ENCODE peak calls at places on chromosomes 4 and X, in nine cellular contexts. One of them, this sample, is unnamed.
A peak's percentile ranks its signal among the peaks of the same experiment; 100 is the strongest.

GRCh38 chr4:182074842-182075241 is 168.4 kb upstream of the TENM3 start:
- DNase-seq in stomach: no peak
- DNase-seq in gastrocnemius medialis: no peak
- DNase-seq in upper lobe of left lung: no peak
- DNase-seq in transverse colon: no peak
- DNase-seq in GM12878: no peak
- DNase-seq in body of pancreas: no peak
- DNase-seq in Peyer's patch: no peak
- DNase-seq in suprapubic skin: no peak
- DNase-seq in this sample: no peak

GRCh38 chr4:3702551-3703221 is 63.5 kb upstream of the ADRA2C start:
- DNase-seq in stomach: no peak
- DNase-seq in transverse colon: no peak
- DNase-seq in body of pancreas: peak; percentile 3
- DNase-seq in gastrocnemius medialis: no peak
- DNase-seq in upper lobe of left lung: no peak
- DNase-seq in Peyer's patch: no peak
- DNase-seq in suprapubic skin: peak; percentile 30
- DNase-seq in GM12878: no peak
- DNase-seq in this sample: peak; percentile 1

GRCh38 chr4:14650127-14650526 is 352.2 kb upstream of the CPEB2 start:
- DNase-seq in stomach: no peak
- DNase-seq in upper lobe of left lung: no peak
- DNase-seq in transverse colon: no peak
- DNase-seq in gastrocnemius medialis: no peak
- DNase-seq in suprapubic skin: no peak
- DNase-seq in GM12878: no peak
- DNase-seq in Peyer's patch: no peak
- DNase-seq in body of pancreas: no peak
- DNase-seq in this sample: no peak

GRCh38 chr4:24988776-24989175 is 42.0 kb downstream of the LGI2 start:
- DNase-seq in suprapubic skin: no peak
- DNase-seq in GM12878: no peak
- DNase-seq in stomach: no peak
- DNase-seq in gastrocnemius medialis: no peak
- DNase-seq in transverse colon: no peak
- DNase-seq in Peyer's patch: no peak
- DNase-seq in upper lobe of left lung: no peak
- DNase-seq in body of pancreas: no peak
- DNase-seq in this sample: no peak

GRCh38 chr4:74640111-74640903 is 154.0 kb downstream of the BTC start:
- DNase-seq in stomach: no peak
- DNase-seq in GM12878: no peak
- DNase-seq in suprapubic skin: no peak
- DNase-seq in body of pancreas: no peak
- DNase-seq in gastrocnemius medialis: no peak
- DNase-seq in Peyer's patch: no peak
- DNase-seq in transverse colon: no peak
- DNase-seq in upper lobe of left lung: no peak
- DNase-seq in this sample: no peak

GRCh38 chrX:154059231-154059630 is 38.3 kb downstream of the MECP2 start:
- DNase-seq in stomach: no peak
- DNase-seq in body of pancreas: no peak
- DNase-seq in transverse colon: no peak
- DNase-seq in gastrocnemius medialis: no peak
- DNase-seq in upper lobe of left lung: no peak
- DNase-seq in GM12878: no peak
- DNase-seq in suprapubic skin: no peak
- DNase-seq in Peyer's patch: no peak
- DNase-seq in this sample: no peak

GRCh38 chr4:37758226-37758625 is 68.3 kb upstream of the PGM2 start:
- DNase-seq in gastrocnemius medialis: no peak
- DNase-seq in upper lobe of left lung: peak; percentile 66
- DNase-seq in suprapubic skin: no peak
- DNase-seq in transverse colon: no peak
- DNase-seq in Peyer's patch: no peak
- DNase-seq in stomach: no peak
- DNase-seq in body of pancreas: peak; percentile 35
- DNase-seq in GM12878: no peak
- DNase-seq in this sample: no peak

GRCh38 chr4:123380728-123381716 is 15.6 kb upstream of the SPRY1 start:
- DNase-seq in gastrocnemius medialis: no peak
- DNase-seq in body of pancreas: no peak
- DNase-seq in suprapubic skin: no peak
- DNase-seq in GM12878: no peak
- DNase-seq in stomach: no peak
- DNase-seq in transverse colon: no peak
- DNase-seq in Peyer's patch: no peak
- DNase-seq in upper lobe of left lung: no peak
- DNase-seq in this sample: no peak

GRCh38 chr4:181597766-181598165 is 645.4 kb upstream of the TENM3 start:
- DNase-seq in suprapubic skin: no peak
- DNase-seq in transverse colon: no peak
- DNase-seq in gastrocnemius medialis: no peak
- DNase-seq in upper lobe of left lung: no peak
- DNase-seq in Peyer's patch: no peak
- DNase-seq in GM12878: no peak
- DNase-seq in body of pancreas: no peak
- DNase-seq in stomach: no peak
- DNase-seq in this sample: no peak

GRCh38 chr4:165588534-165589310 is 209.9 kb downstream of the CPE start:
- DNase-seq in Peyer's patch: no peak
- DNase-seq in gastrocnemius medialis: no peak
- DNase-seq in upper lobe of left lung: no peak
- DNase-seq in suprapubic skin: no peak
- DNase-seq in body of pancreas: no peak
- DNase-seq in GM12878: no peak
- DNase-seq in transverse colon: no peak
- DNase-seq in stomach: no peak
- DNase-seq in this sample: no peak
- H3K27me3 ChIP-seq in Peyer's patch: no peaks in the 10 kb centered on the region
- H3K27me3 ChIP-seq in gastrocnemius medialis: no peaks in the 10 kb centered on the region
- H3K27me3 ChIP-seq in upper lobe of left lung: no peaks in the 10 kb centered on the region
- H3K27me3 ChIP-seq in suprapubic skin: no peaks in the 10 kb centered on the region
- H3K27me3 ChIP-seq in body of pancreas: no peaks in the 10 kb centered on the region
- H3K27me3 ChIP-seq in GM12878: no peaks in the 10 kb centered on the region
- H3K27me3 ChIP-seq in transverse colon: no peaks in the 10 kb centered on the region
- H3K27me3 ChIP-seq in stomach: no peaks in the 10 kb centered on the region
- H3K27me3 ChIP-seq in this sample: no peaks in the 10 kb centered on the region

GRCh38 chrX:132217203-132218073 is 1.8 kb downstream of the RAP2C start:
- DNase-seq in stomach: peak; percentile 61
- DNase-seq in Peyer's patch: peak; percentile 89
- DNase-seq in GM12878: peak; percentile 57
- DNase-seq in suprapubic skin: peak; percentile 78
- DNase-seq in gastrocnemius medialis: peak; percentile 44
- DNase-seq in upper lobe of left lung: peak; percentile 70
- DNase-seq in transverse colon: peak; percentile 77
- DNase-seq in body of pancreas: peak; percentile 52
- DNase-seq in this sample: peak; percentile 17

GRCh38 chrX:132216283-132216682 is 3.0 kb downstream of the RAP2C start:
- DNase-seq in stomach: no peak
- DNase-seq in suprapubic skin: no peak
- DNase-seq in transverse colon: no peak
- DNase-seq in gastrocnemius medialis: no peak
- DNase-seq in body of pancreas: no peak
- DNase-seq in GM12878: no peak
- DNase-seq in Peyer's patch: no peak
- DNase-seq in upper lobe of left lung: no peak
- DNase-seq in this sample: no peak

GRCh38 chrX:132216806-132217202 is 2.4 kb downstream of the RAP2C start:
- DNase-seq in gastrocnemius medialis: no peak
- DNase-seq in upper lobe of left lung: no peak
- DNase-seq in suprapubic skin: no peak
- DNase-seq in Peyer's patch: no peak
- DNase-seq in stomach: no peak
- DNase-seq in transverse colon: no peak
- DNase-seq in body of pancreas: no peak
- DNase-seq in GM12878: no peak
- DNase-seq in this sample: no peak

GRCh38 chrX:132218100-132218807 is 993 bp downstream of the RAP2C start:
- DNase-seq in suprapubic skin: peak; percentile 90
- DNase-seq in transverse colon: peak; percentile 87
- DNase-seq in gastrocnemius medialis: peak; percentile 76
- DNase-seq in stomach: peak; percentile 81
- DNase-seq in upper lobe of left lung: peak; percentile 80
- DNase-seq in Peyer's patch: peak; percentile 90
- DNase-seq in GM12878: peak; percentile 45
- DNase-seq in body of pancreas: peak; percentile 86
- DNase-seq in this sample: peak; percentile 48

DNA sequence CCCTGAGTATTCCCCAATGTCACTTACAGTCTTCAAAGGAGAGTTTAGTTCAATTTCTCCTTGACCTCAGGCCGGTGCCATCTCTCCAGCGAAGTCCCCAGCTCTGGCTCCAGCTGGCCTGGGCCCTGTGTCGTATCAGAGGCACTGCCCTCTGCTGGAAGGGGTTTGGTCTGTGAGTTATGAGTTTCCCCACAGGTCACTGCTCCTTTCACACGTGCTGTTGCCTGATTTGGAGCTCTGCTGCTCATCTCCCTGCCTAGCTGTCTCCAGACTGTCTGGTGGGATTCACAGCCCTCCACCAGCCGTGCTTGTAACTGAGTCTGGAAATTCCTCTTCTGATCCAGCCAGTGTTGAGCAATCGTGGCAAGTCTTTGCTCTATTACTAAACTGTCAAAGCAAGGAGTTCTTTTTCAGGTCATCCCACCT is at the start of gene RAP2C:
- DNase-seq in GM12878: no peak
- DNase-seq in upper lobe of left lung: peak; percentile 86
- DNase-seq in suprapubic skin: peak; percentile 79
- DNase-seq in Peyer's patch: peak; percentile 90
- DNase-seq in body of pancreas: peak; percentile 78
- DNase-seq in gastrocnemius medialis: peak; percentile 62
- DNase-seq in stomach: peak; percentile 76
- DNase-seq in transverse colon: peak; percentile 82
- DNase-seq in this sample: peak; percentile 63
- TF ChIP-seq POLR2A in GM12878: peak; percentile 48
- TF ChIP-seq POLR2A in upper lobe of left lung: no peak
- TF ChIP-seq POLR2A in suprapubic skin: no peak
- TF ChIP-seq POLR2A in Peyer's patch: peak; percentile 28
- TF ChIP-seq POLR2A in body of pancreas: peak; percentile 63
- TF ChIP-seq POLR2A in gastrocnemius medialis: peak; percentile 63
- TF ChIP-seq POLR2A in stomach: no peak
- TF ChIP-seq POLR2A in transverse colon: peak; percentile 62
- TF ChIP-seq POLR2A in this sample: peak; percentile 38

DNA sequence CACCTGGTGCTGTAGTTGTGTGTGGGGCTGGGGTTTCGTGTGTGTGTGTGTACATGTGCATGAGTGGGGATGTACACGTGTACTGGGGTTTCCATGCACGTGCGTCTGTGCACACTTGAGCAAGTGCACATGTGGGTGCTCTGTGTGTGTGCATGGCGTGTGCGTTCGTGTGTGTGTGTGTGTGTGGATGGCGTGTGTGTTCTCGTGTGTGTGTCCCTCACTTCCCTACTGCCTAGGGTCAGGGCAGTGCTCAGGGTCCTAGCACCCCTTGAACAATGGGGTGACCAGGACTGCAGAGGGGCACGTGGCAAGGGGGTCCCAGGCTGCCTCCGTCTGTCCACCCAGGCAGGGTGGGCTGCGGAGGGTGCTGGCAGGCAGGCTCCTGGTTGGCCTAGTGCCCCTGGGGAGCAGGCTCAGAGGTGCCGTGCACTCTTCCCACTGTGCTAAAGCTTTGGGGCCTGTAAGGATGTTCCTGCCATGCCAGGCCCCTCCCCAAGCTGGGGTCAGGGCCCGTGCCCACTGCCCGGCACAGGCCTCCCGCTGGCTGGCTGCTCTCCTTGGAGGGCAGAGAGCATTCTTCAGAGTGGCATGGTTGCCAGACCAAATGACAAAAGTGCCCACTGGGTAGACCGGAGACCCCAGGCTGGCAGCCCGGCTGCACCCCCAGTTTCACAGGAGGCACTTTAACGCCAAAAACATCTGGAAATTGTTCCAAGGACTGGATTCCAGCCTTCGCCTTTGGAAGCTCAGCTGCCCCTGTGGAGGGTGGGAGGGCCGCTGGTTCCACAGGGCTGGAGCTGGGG is 29.1 kb downstream of the FGFRL1 start:
- DNase-seq in transverse colon: no peak
- DNase-seq in body of pancreas: no peak
- DNase-seq in GM12878: no peak
- DNase-seq in suprapubic skin: no peak
- DNase-seq in Peyer's patch: no peak
- DNase-seq in gastrocnemius medialis: no peak
- DNase-seq in upper lobe of left lung: no peak
- DNase-seq in stomach: no peak
- DNase-seq in this sample: no peak
- H3K27me3 ChIP-seq in transverse colon: peaks cover 31% of the 10 kb centered on the region
- H3K27me3 ChIP-seq in body of pancreas: peaks cover 3% of the 10 kb centered on the region
- H3K27me3 ChIP-seq in GM12878: no peaks in the 10 kb centered on the region
- H3K27me3 ChIP-seq in suprapubic skin: peaks cover 27% of the 10 kb centered on the region
- H3K27me3 ChIP-seq in Peyer's patch: no peaks in the 10 kb centered on the region
- H3K27me3 ChIP-seq in gastrocnemius medialis: peaks cover 73% of the 10 kb centered on the region
- H3K27me3 ChIP-seq in upper lobe of left lung: no peaks in the 10 kb centered on the region
- H3K27me3 ChIP-seq in stomach: peaks cover 23% of the 10 kb centered on the region
- H3K27me3 ChIP-seq in this sample: no peaks in the 10 kb centered on the region

GRCh38 chrX:17025903-17026302 is 79.4 kb downstream of the REPS2 start:
- DNase-seq in suprapubic skin: no peak
- DNase-seq in transverse colon: no peak
- DNase-seq in body of pancreas: no peak
- DNase-seq in upper lobe of left lung: no peak
- DNase-seq in Peyer's patch: no peak
- DNase-seq in GM12878: no peak
- DNase-seq in gastrocnemius medialis: no peak
- DNase-seq in stomach: no peak
- DNase-seq in this sample: no peak

GRCh38 chrX:17023670-17024069 is 77.2 kb downstream of the REPS2 start:
- DNase-seq in stomach: no peak
- DNase-seq in GM12878: no peak
- DNase-seq in upper lobe of left lung: no peak
- DNase-seq in body of pancreas: no peak
- DNase-seq in suprapubic skin: no peak
- DNase-seq in Peyer's patch: no peak
- DNase-seq in transverse colon: no peak
- DNase-seq in gastrocnemius medialis: no peak
- DNase-seq in this sample: no peak

GRCh38 chrX:17022205-17022604 is 75.7 kb downstream of the REPS2 start:
- DNase-seq in upper lobe of left lung: no peak
- DNase-seq in transverse colon: no peak
- DNase-seq in Peyer's patch: no peak
- DNase-seq in GM12878: no peak
- DNase-seq in stomach: no peak
- DNase-seq in body of pancreas: no peak
- DNase-seq in gastrocnemius medialis: no peak
- DNase-seq in suprapubic skin: no peak
- DNase-seq in this sample: no peak

GRCh38 chrX:17027931-17028330 is 81.5 kb downstream of the REPS2 start:
- DNase-seq in upper lobe of left lung: no peak
- DNase-seq in GM12878: no peak
- DNase-seq in body of pancreas: no peak
- DNase-seq in transverse colon: no peak
- DNase-seq in gastrocnemius medialis: no peak
- DNase-seq in stomach: no peak
- DNase-seq in suprapubic skin: no peak
- DNase-seq in Peyer's patch: no peak
- DNase-seq in this sample: no peak

DNA sequence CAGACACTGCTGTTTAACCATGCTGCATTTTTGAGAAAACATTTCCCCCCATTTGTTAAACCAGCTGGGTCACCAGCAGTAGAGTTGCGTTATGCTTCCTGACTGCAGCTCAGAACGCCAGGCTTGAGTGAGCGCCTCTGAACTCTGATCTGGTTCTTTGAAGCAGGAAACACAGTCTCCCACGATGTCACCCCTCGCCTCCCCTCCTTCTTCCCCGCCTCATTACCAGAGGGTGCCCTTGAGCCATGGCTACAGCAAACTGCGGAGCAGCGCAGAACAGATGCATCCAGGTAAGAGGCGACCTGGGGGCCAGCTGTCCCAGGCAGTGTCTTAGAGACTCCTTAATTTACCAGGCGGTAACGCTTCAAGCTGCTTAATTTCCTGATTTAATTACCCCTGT is 78.4 kb downstream of the REPS2 start:
- DNase-seq in upper lobe of left lung: no peak
- DNase-seq in suprapubic skin: no peak
- DNase-seq in GM12878: no peak
- DNase-seq in transverse colon: peak; percentile 43
- DNase-seq in gastrocnemius medialis: no peak
- DNase-seq in Peyer's patch: peak; percentile 51
- DNase-seq in stomach: no peak
- DNase-seq in body of pancreas: no peak
- DNase-seq in this sample: no peak
- TF ChIP-seq POLR2A in upper lobe of left lung: no peak
- TF ChIP-seq POLR2A in suprapubic skin: no peak
- TF ChIP-seq POLR2A in GM12878: no peak
- TF ChIP-seq POLR2A in transverse colon: no peak
- TF ChIP-seq POLR2A in gastrocnemius medialis: no peak
- TF ChIP-seq POLR2A in Peyer's patch: no peak
- TF ChIP-seq POLR2A in stomach: no peak
- TF ChIP-seq POLR2A in body of pancreas: no peak
- TF ChIP-seq POLR2A in this sample: no peak

This sample was measured in tibial nerve.